ENCODE peak calls at places on chromosomes 3 and 15, in eight cellular contexts. Q, K, B, H, X, G, O and U are unnamed samples.

GRCh38 chr3:196082471-196082971 is 631 bp upstream of the TFRC start:
- DNase-seq in O (no peak), B (no peak), G (peak; percentile 63), H (no peak), K (no peak), X (peak; percentile 63), Q (no peak), U (no peak)

GRCh38 chr3:186788482-186789370 is 5.3 kb downstream of the EIF4A2 start:
- DNase-seq in K (no peak), Q (no peak), O (no peak), B (no peak), H (peak; percentile 27), X (no peak), G (no peak), U (no peak)

GRCh38 chr3:99269606-99270355 is 368.3 kb upstream of the DCBLD2 start:
- DNase-seq in G (no peak), X (no peak), B (no peak), H (no peak), K (no peak), O (no peak), Q (no peak), U (no peak)

GRCh38 chr3:8845641-8846040 is 76.2 kb upstream of the OXTR start:
- DNase-seq in K (no peak), X (no peak), Q (no peak), B (no peak), G (no peak), H (peak; percentile 88), O (no peak), U (no peak)

GRCh38 chr3:94440767-94441493 is 378.1 kb downstream of the NSUN3 start:
- DNase-seq in B (no peak), H (peak; percentile 83), G (no peak), K (no peak), X (no peak), O (no peak), Q (no peak), U (no peak)

GRCh38 chr3:150761831-150762661 is 923 bp downstream of the SIAH2 start:
- DNase-seq in B (peak; percentile 31), G (peak; percentile 77), X (peak; percentile 39), H (peak; percentile 72), K (peak; percentile 8), O (peak; percentile 3), Q (peak; percentile 34), U (no peak)

GRCh38 chr15:58269455-58270414 is 131.6 kb downstream of the AQP9 start:
- DNase-seq in B (peak; percentile 44), Q (peak; percentile 59), G (no peak), H (peak; percentile 48), O (no peak), K (peak; percentile 2), X (peak; percentile 44), U (no peak)

GRCh38 chr3:40725026-40725425 is 200.3 kb downstream of the ZNF621 start:
- DNase-seq in Q (peak; percentile 92), G (no peak), O (no peak), H (no peak), X (no peak), B (no peak), K (no peak), U (no peak)

GRCh38 chr3:86815880-86816279 is 175.1 kb downstream of the VGLL3 start:
- DNase-seq in H (no peak), B (no peak), Q (no peak), X (no peak), G (no peak), O (no peak), K (no peak), U (no peak)

GRCh38 chr3:21621396-21621695 is 129.7 kb downstream of the ZNF385D start:
- DNase-seq in K (no peak), B (no peak), Q (no peak), X (no peak), O (no peak), G (peak; percentile 53), H (peak; percentile 52), U (no peak)

GRCh38 chr15:41483519-41483918 is 10.2 kb upstream of the ITPKA start:
- DNase-seq in K (no peak), H (no peak), B (no peak), X (no peak), Q (no peak), O (no peak), G (no peak), U (no peak)

GRCh38 chr3:158106773-158107461 is 697 bp upstream of the SHOX2 start:
- DNase-seq in H (peak; percentile 34), G (no peak), O (no peak), K (no peak), X (no peak), B (peak; percentile 56), Q (peak; percentile 14), U (no peak)

GRCh38 chr15:60408438-60409105 is 10.8 kb upstream of the ANXA2 start:
- DNase-seq in K (no peak), Q (no peak), O (no peak), X (no peak), B (no peak), G (no peak), H (peak; percentile 94), U (no peak)

GRCh38 chr15:69616558-69616957 is 163.9 kb downstream of the RPLP1 start:
- DNase-seq in O (no peak), H (no peak), G (no peak), Q (no peak), X (no peak), B (no peak), K (no peak), U (no peak)

GRCh38 chr3:197456271-197457091 is 99.3 kb downstream of the BDH1 start:
- DNase-seq in G (peak; percentile 90), K (peak; percentile 22), Q (no peak), O (no peak), B (peak; percentile 82), X (no peak), H (no peak), U (no peak)

GRCh38 chr3:2595486-2595885 is 496.8 kb downstream of the CNTN4 start:
- DNase-seq in O (no peak), X (no peak), K (no peak), B (no peak), G (no peak), H (no peak), Q (no peak), U (no peak)

GRCh38 chr15:63176302-63176701 is 13.1 kb upstream of the RAB8B start:
- DNase-seq in G (no peak), X (no peak), H (peak; percentile 80), O (no peak), B (no peak), Q (no peak), K (no peak), U (no peak)

GRCh38 chr3:147410518-147411234 is 1.5 kb downstream of the ZIC1 start:
- DNase-seq in G (no peak), K (no peak), Q (no peak), O (no peak), X (no peak), H (no peak), B (peak; percentile 44), U (no peak)

GRCh38 chr15:61282661-61283060 is 53.6 kb upstream of the RORA start:
- DNase-seq in K (no peak), X (no peak), B (no peak), H (no peak), Q (no peak), O (no peak), G (no peak), U (no peak)

GRCh38 chr15:32790352-32790999 is 72.7 kb downstream of the GREM1 start:
- DNase-seq in O (no peak), H (peak; percentile 26), Q (no peak), G (peak; percentile 51), K (no peak), B (no peak), X (no peak), U (no peak)

GRCh38 chr3:81540787-81541186 is 220.7 kb downstream of the GBE1 start:
- DNase-seq in X (no peak), G (no peak), Q (no peak), B (no peak), H (no peak), O (no peak), K (no peak), U (no peak)

GRCh38 chr3:37810788-37811187 is 50.9 kb upstream of the CTDSPL start:
- DNase-seq in O (no peak), H (no peak), G (no peak), X (no peak), B (no peak), K (no peak), Q (no peak), U (no peak)

GRCh38 chr3:27596334-27596841 is 112.2 kb upstream of the SLC4A7 start:
- DNase-seq in B (no peak), Q (no peak), H (peak; percentile 16), G (no peak), X (no peak), O (no peak), K (no peak), U (no peak)

GRCh38 chr3:49967307-49967706 is 27.4 kb downstream of the RBM6 start:
- DNase-seq in B (no peak), O (no peak), H (no peak), X (no peak), Q (no peak), G (peak; percentile 21), K (no peak), U (no peak)

GRCh38 chr3:126551839-126552687 is 6.7 kb downstream of the C3orf22 start:
- DNase-seq in X (no peak), K (no peak), O (no peak), G (peak; percentile 35), H (no peak), Q (no peak), B (no peak), U (no peak)

GRCh38 chr15:44298878-44299277 is 10.4 kb downstream of the GOLM2 start:
- DNase-seq in O (no peak), B (peak; percentile 52), G (no peak), K (no peak), Q (no peak), H (peak; percentile 13), X (no peak), U (no peak)

GRCh38 chr3:52670621-52671521 is 14.8 kb downstream of the PBRM1 start:
- DNase-seq in G (no peak), B (no peak), K (no peak), H (peak; percentile 100), O (no peak), X (no peak), Q (no peak), U (no peak)

GRCh38 chr3:16448691-16449090 is 64.8 kb downstream of the RFTN1 start:
- DNase-seq in G (no peak), Q (no peak), B (no peak), O (no peak), X (peak; percentile 32), K (no peak), H (peak; percentile 94), U (no peak)

GRCh38 chr15:42286445-42287029 is 13.3 kb upstream of the TMEM87A start:
- DNase-seq in G (peak; percentile 57), O (no peak), B (no peak), X (no peak), Q (no peak), H (no peak), K (no peak), U (no peak)

GRCh38 chr3:177427540-177427939 is 230.3 kb upstream of the TBL1XR1 start:
- DNase-seq in K (no peak), H (peak; percentile 63), O (no peak), Q (no peak), X (no peak), B (no peak), G (no peak), U (no peak)

GRCh38 chr3:127779747-127780146 is 42.6 kb downstream of the MGLL start:
- DNase-seq in X (no peak), G (no peak), K (no peak), Q (no peak), H (peak; percentile 86), O (no peak), B (no peak), U (no peak)

GRCh38 chr15:48555244-48555804 is 90.2 kb downstream of the FBN1 start:
- DNase-seq in G (no peak), K (no peak), Q (no peak), B (no peak), H (peak; percentile 59), O (no peak), X (no peak), U (no peak)

GRCh38 chr15:62060896-62061280 is 641 bp upstream of the VPS13C start:
- DNase-seq in G (no peak), O (no peak), K (no peak), Q (no peak), H (no peak), X (no peak), B (no peak), U (no peak)

GRCh38 chr3:184970186-184970585 is 158.2 kb downstream of the VPS8 start:
- DNase-seq in G (no peak), B (no peak), K (no peak), O (no peak), X (no peak), Q (no peak), H (no peak), U (no peak)